ENCODE peak calls at places on chromosomes 4 and X, in six cellular contexts. L is HFFc6, I is astrocyte of the spinal cord, H is mammary epithelial cell, K is endothelial cell of umbilical vein, G is psoas muscle. V is an unnamed sample.

GRCh38 chr4:49516796-49517195 is 530.7 kb downstream of the CWH43 start:
- DNase-seq in L (no peak), I (no peak), H (no peak), K (no peak), G (peak; percentile 17), V (no peak)

GRCh38 chrX:132837126-132837525 is 121.3 kb downstream of the HS6ST2 start:
- DNase-seq in L (no peak), I (peak; percentile 74), H (peak; percentile 19), K (peak; percentile 92), G (no peak), V (peak; percentile 33)

GRCh38 chr4:43133566-43133965 is 241.1 kb downstream of the GRXCR1 start:
- DNase-seq in L (no peak), I (no peak), H (peak; percentile 17), K (no peak), G (no peak), V (no peak)

GRCh38 chr4:159195400-159195799 is 92.5 kb downstream of the RAPGEF2 start:
- DNase-seq in L (no peak), I (no peak), H (no peak), K (no peak), G (no peak), V (no peak)

GRCh38 chr4:127776620-127777019 is 5.5 kb upstream of the HSPA4L start:
- DNase-seq in L (no peak), I (no peak), H (peak; percentile 27), K (no peak), G (no peak), V (no peak)

GRCh38 chr4:125125256-125125655 is 189.5 kb upstream of the FAT4 start:
- DNase-seq in L (no peak), I (peak; percentile 29), H (no peak), K (peak; percentile 66), G (no peak), V (no peak)

GRCh38 chr4:39446842-39447573 is 11.7 kb downstream of the RPL9 start:
- DNase-seq in L (no peak), I (peak; percentile 57), H (peak; percentile 43), K (peak; percentile 69), G (peak; percentile 75), V (no peak)

GRCh38 chrX:134460861-134461218 is 875 bp downstream of the HPRT1 start:
- DNase-seq in L (no peak), I (peak; percentile 24), H (peak; percentile 3), K (peak; percentile 34), G (no peak), V (no peak)

GRCh38 chr4:114659386-114660008 is 60.9 kb downstream of the UGT8 start:
- DNase-seq in L (peak; percentile 57), I (peak; percentile 72), H (peak; percentile 54), K (peak; percentile 68), G (no peak), V (no peak)

GRCh38 chrX:129000018-129000417 is 523.3 kb downstream of the SMARCA1 start:
- DNase-seq in L (no peak), I (no peak), H (no peak), K (no peak), G (no peak), V (no peak)

GRCh38 chrX:74537011-74537390 is 77.4 kb downstream of the RLIM start:
- DNase-seq in L (peak; percentile 9), I (peak; percentile 40), H (no peak), K (peak; percentile 15), G (peak; percentile 57), V (no peak)

GRCh38 chrX:46211079-46211478 is 334.1 kb downstream of the ZNF674 start:
- DNase-seq in L (no peak), I (no peak), H (no peak), K (no peak), G (no peak), V (no peak)

GRCh38 chr4:76153356-76153755 is 5.2 kb upstream of the NUP54 start:
- DNase-seq in L (no peak), I (no peak), H (no peak), K (no peak), G (no peak), V (no peak)

GRCh38 chr4:78652282-78652876 is 100.8 kb downstream of the ANXA3 start:
- DNase-seq in L (no peak), I (peak; percentile 66), H (no peak), K (peak; percentile 91), G (no peak), V (no peak)

GRCh38 chr4:133145758-133146157 is 3.3 kb upstream of the PCDH10 start:
- DNase-seq in L (no peak), I (no peak), H (no peak), K (peak; percentile 52), G (no peak), V (no peak)

GRCh38 chrX:87663421-87663820 is 145.8 kb downstream of the KLHL4 start:
- DNase-seq in L (no peak), I (no peak), H (peak; percentile 13), K (peak; percentile 33), G (no peak), V (no peak)

GRCh38 chrX:87661761-87662160 is 144.2 kb downstream of the KLHL4 start:
- DNase-seq in L (no peak), I (no peak), H (no peak), K (no peak), G (no peak), V (no peak)

DNA sequence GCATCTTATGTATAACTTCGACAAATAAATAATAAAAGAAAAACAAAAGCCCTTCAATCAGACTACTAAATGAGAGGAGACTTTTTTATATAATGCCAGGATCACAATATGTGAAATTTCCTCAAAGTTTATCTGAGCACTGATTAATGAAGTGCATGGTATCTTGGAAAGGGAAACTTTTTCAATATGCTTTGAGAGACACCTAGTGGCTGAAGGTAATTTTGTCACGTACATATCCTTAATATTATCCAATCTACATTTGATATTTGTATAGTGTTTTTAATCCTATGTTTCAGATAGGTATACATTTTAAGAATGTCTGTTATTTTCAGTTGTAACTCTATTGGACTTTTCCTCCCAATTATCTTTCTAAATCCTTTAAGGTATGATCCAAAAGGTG is 146.8 kb downstream of the KLHL4 start:
- DNase-seq in L (no peak), I (peak; percentile 39), H (peak; percentile 18), K (peak; percentile 64), G (no peak), V (no peak)
- TF ChIP-seq CTCF in L (peak; percentile 58), I (peak; percentile 43), H (peak; percentile 59), K (no peak), G (peak; percentile 50), V (peak; percentile 46)

GRCh38 chr4:140996757-140997156 is 136.5 kb downstream of the RNF150 start:
- DNase-seq in L (peak; percentile 65), I (peak; percentile 90), H (no peak), K (no peak), G (no peak), V (peak; percentile 89)
- TF ChIP-seq CTCF in L (peak; percentile 57), I (peak; percentile 22), H (no peak), K (no peak), G (no peak), V (peak; percentile 48)

GRCh38 chr4:120753854-120754253 is 168.7 kb downstream of the PRDM5 start:
- DNase-seq in L (no peak), I (no peak), H (no peak), K (no peak), G (no peak), V (no peak)

GRCh38 chr4:120754590-120754989 is 167.9 kb downstream of the PRDM5 start:
- DNase-seq in L (no peak), I (no peak), H (no peak), K (no peak), G (no peak), V (no peak)

GRCh38 chr4:120750152-120750525 is 172.4 kb downstream of the PRDM5 start:
- DNase-seq in L (no peak), I (no peak), H (no peak), K (no peak), G (no peak), V (no peak)

DNA sequence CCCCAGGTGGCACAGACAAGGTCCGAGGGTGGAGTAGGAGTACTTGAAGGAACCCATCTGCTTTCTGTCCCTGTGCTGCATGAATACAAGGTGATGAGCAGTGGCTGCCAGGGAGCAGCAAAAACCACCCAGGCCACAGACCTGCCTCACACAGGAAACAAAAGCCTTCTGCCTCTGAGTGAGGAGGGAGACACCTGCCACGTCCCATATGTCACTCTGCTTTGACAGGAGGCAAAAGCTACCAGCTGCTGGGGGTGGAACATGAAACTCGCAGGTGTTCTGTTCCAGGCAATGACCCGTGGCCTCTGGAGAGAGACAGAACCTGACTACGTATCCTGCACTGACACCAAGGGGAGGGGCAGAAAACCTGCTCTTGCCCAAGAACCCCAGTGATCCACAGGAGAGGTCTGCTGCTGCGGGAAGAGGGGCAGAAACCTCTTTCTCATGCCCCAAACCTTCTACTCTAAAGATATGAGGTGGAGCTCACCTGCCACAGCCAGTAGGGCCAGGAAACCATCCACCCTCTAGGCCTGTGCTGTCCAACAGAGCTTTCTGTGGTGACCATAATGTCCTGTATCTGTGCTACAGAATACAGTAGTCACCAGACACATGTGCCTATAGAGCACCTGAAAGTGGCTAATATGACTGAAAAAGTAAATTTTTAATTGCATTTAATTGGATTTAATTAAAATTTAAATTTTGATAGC is 172.9 kb downstream of the PRDM5 start:
- DNase-seq in L (no peak), I (no peak), H (no peak), K (no peak), G (no peak), V (no peak)
- TF ChIP-seq CTCF in L (no peak), I (no peak), H (no peak), K (no peak), G (no peak), V (no peak)

DNA sequence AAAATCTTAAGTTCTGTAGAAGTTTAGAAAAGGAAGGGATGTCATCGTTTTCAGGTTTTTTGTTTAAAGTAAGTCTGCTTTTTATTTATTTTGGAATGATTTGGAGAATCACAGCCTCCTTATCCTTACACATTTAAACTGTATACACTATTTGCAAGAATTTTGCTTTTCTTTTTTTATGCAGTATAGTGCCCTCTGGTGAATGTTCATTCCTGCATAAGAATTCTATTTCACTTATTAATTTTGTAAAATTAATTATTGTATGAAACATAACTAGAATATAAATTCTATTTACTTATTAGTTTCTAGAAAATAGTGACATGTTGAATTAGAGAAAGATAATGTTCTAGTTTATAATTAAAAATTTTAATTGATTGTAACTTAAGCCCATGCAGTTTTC is 44.6 kb downstream of the DACH2 start:
- DNase-seq in L (no peak), I (no peak), H (no peak), K (no peak), G (no peak), V (no peak)
- TF ChIP-seq CTCF in L (peak; percentile 53), I (no peak), H (no peak), K (no peak), G (no peak), V (no peak)

GRCh38 chr4:105022811-105023667 is 123.6 kb upstream of the TET2 start:
- DNase-seq in L (peak; percentile 2), I (peak; percentile 77), H (peak; percentile 84), K (no peak), G (no peak), V (no peak)

GRCh38 chr4:105023668-105024055 is 123.0 kb upstream of the TET2 start:
- DNase-seq in L (no peak), I (peak; percentile 3), H (no peak), K (no peak), G (no peak), V (no peak)

GRCh38 chr4:105025263-105026017 is 121.2 kb upstream of the TET2 start:
- DNase-seq in L (no peak), I (no peak), H (no peak), K (no peak), G (no peak), V (no peak)
- TF ChIP-seq CTCF in L (no peak), I (no peak), H (no peak), K (no peak), G (no peak), V (no peak)

DNA sequence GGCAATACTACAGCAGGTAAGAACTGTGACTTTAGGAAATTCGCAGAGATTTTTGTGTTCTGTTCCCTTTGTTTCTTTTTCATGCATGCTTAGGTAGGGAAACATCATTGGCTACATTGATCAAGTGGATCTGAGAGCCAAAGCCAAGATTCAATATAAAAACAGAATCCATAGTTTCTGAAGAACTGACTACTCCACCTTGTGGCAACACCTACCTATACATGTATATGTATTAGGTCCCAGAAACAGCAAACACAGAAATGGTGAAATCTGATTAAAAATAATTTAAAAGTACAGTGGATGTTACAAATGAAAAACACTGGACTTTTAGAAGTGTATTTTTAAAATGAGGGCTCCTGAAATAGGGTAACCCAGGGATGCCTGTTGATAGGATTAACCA is 322.6 kb upstream of the MAOA start:
- DNase-seq in L (no peak), I (no peak), H (no peak), K (peak; percentile 19), G (no peak), V (no peak)
- TF ChIP-seq CTCF in L (no peak), I (no peak), H (peak; percentile 48), K (no peak), G (no peak), V (peak; percentile 39)

V was measured in epithelial cell of proximal tubule.